ENCODE peak calls at places on chromosome 18, in ten cellular contexts. One of them, this sample, is unnamed.

GRCh38 chr18:56459451-56459777 is 179.0 kb downstream of the TXNL1 start:
- DNase-seq in GM20000: no peak
- DNase-seq in CD8-positive, alpha-beta T cell: no peak
- DNase-seq in coronary artery: no peak
- DNase-seq in kidney: no peak
- DNase-seq in HFFc6: no peak
- DNase-seq in neural progenitor cell: no peak
- DNase-seq in endothelial cell: no peak
- DNase-seq in brain microvascular endothelial cell: no peak
- DNase-seq in A549: no peak
- DNase-seq in this sample: no peak

GRCh38 chr18:6566338-6566911 is 151.7 kb upstream of the L3MBTL4 start:
- DNase-seq in GM20000: no peak
- DNase-seq in CD8-positive, alpha-beta T cell: no peak
- DNase-seq in coronary artery: no peak
- DNase-seq in kidney: no peak
- DNase-seq in HFFc6: no peak
- DNase-seq in neural progenitor cell: peak
- DNase-seq in endothelial cell: no peak
- DNase-seq in brain microvascular endothelial cell: no peak
- DNase-seq in A549: no peak
- DNase-seq in this sample: no peak

GRCh38 chr18:24878289-24878688 is 417.9 kb downstream of the HRH4 start:
- DNase-seq in GM20000: peak
- DNase-seq in CD8-positive, alpha-beta T cell: no peak
- DNase-seq in coronary artery: no peak
- DNase-seq in kidney: no peak
- DNase-seq in HFFc6: peak
- DNase-seq in neural progenitor cell: peak
- DNase-seq in endothelial cell: peak
- DNase-seq in brain microvascular endothelial cell: peak
- DNase-seq in A549: peak
- DNase-seq in this sample: peak

GRCh38 chr18:48743046-48743445 is 204.2 kb downstream of the CTIF start:
- DNase-seq in GM20000: no peak
- DNase-seq in CD8-positive, alpha-beta T cell: no peak
- DNase-seq in coronary artery: peak
- DNase-seq in kidney: peak
- DNase-seq in HFFc6: peak
- DNase-seq in neural progenitor cell: no peak
- DNase-seq in endothelial cell: no peak
- DNase-seq in brain microvascular endothelial cell: no peak
- DNase-seq in A549: no peak
- DNase-seq in this sample: no peak

GRCh38 chr18:3346487-3346886 is 84.6 kb downstream of the MYL12B start:
- DNase-seq in GM20000: no peak
- DNase-seq in CD8-positive, alpha-beta T cell: no peak
- DNase-seq in coronary artery: no peak
- DNase-seq in kidney: no peak
- DNase-seq in HFFc6: peak
- DNase-seq in neural progenitor cell: no peak
- DNase-seq in endothelial cell: no peak
- DNase-seq in brain microvascular endothelial cell: no peak
- DNase-seq in A549: no peak
- DNase-seq in this sample: no peak

GRCh38 chr18:3903341-3903740 is 453.4 kb downstream of the TGIF1 start:
- DNase-seq in GM20000: no peak
- DNase-seq in CD8-positive, alpha-beta T cell: no peak
- DNase-seq in coronary artery: no peak
- DNase-seq in kidney: no peak
- DNase-seq in HFFc6: peak
- DNase-seq in neural progenitor cell: no peak
- DNase-seq in endothelial cell: no peak
- DNase-seq in brain microvascular endothelial cell: peak
- DNase-seq in A549: peak
- DNase-seq in this sample: no peak

GRCh38 chr18:49393011-49393410 is 67.4 kb downstream of the DYM start:
- DNase-seq in GM20000: no peak
- DNase-seq in CD8-positive, alpha-beta T cell: no peak
- DNase-seq in coronary artery: no peak
- DNase-seq in kidney: no peak
- DNase-seq in HFFc6: no peak
- DNase-seq in neural progenitor cell: no peak
- DNase-seq in endothelial cell: no peak
- DNase-seq in brain microvascular endothelial cell: no peak
- DNase-seq in A549: no peak
- DNase-seq in this sample: no peak

GRCh38 chr18:46289931-46290330 is 185.7 kb downstream of the HAUS1 start:
- DNase-seq in GM20000: no peak
- DNase-seq in CD8-positive, alpha-beta T cell: no peak
- DNase-seq in coronary artery: no peak
- DNase-seq in kidney: no peak
- DNase-seq in HFFc6: no peak
- DNase-seq in neural progenitor cell: no peak
- DNase-seq in endothelial cell: no peak
- DNase-seq in brain microvascular endothelial cell: no peak
- DNase-seq in A549: no peak
- DNase-seq in this sample: no peak

GRCh38 chr18:7608174-7608550 is 41.0 kb downstream of the PTPRM start:
- DNase-seq in GM20000: no peak
- DNase-seq in CD8-positive, alpha-beta T cell: no peak
- DNase-seq in coronary artery: no peak
- DNase-seq in kidney: no peak
- DNase-seq in HFFc6: no peak
- DNase-seq in neural progenitor cell: no peak
- DNase-seq in endothelial cell: no peak
- DNase-seq in brain microvascular endothelial cell: no peak
- DNase-seq in A549: no peak
- DNase-seq in this sample: no peak

GRCh38 chr18:7488571-7488970 is 78.5 kb upstream of the PTPRM start:
- DNase-seq in GM20000: no peak
- DNase-seq in CD8-positive, alpha-beta T cell: no peak
- DNase-seq in coronary artery: no peak
- DNase-seq in kidney: no peak
- DNase-seq in HFFc6: no peak
- DNase-seq in neural progenitor cell: no peak
- DNase-seq in endothelial cell: no peak
- DNase-seq in brain microvascular endothelial cell: no peak
- DNase-seq in A549: peak
- DNase-seq in this sample: no peak

DNA sequence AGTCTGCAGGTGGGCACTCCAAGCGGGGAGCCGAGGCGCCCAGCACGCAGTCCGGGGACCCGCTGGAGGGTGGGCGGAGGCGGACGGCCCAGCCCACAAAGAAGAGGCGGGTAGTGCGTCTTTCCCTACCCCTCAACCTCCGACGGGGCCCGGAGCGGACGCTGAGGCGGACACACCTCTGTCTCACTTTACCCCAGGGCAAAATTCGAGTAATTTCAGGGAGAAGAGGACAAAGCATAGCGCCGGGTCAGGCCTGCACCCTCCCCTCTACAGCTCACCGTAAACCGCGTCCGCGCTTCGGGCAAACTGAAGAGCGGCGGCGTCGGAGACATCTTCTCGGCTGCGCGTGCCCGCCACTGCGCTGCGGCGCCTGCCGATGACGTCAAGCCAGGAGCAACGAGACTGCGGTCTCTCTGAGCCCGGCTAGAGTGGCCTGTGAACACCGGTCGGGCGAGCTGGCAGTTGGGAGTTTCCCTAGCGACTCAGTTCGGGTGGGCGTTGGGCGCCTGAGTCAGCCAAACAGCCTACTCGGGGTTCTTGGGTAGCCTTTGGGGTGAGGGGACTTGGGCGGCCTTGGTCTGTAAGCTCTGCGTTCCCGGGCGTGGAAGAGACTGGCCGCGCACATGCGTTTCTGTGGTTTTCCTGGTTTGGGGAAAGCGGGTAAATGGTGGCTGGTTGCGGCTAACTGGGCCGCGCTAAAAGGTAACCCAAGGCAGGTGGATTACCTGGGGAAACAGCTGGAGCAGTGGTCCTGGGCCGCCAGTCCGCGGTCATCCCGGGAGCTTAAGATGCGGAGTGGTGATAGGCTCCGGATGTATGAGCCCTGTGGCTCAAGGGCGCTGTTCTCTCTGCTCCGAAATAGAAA is at the start of gene THOC1:
- DNase-seq in GM20000: peak
- DNase-seq in CD8-positive, alpha-beta T cell: peak
- DNase-seq in coronary artery: peak
- DNase-seq in kidney: peak
- DNase-seq in HFFc6: peak
- DNase-seq in neural progenitor cell: peak
- DNase-seq in endothelial cell: peak
- DNase-seq in brain microvascular endothelial cell: peak
- DNase-seq in A549: peak
- DNase-seq in this sample: peak
- TF ChIP-seq CTCF in GM20000: no peak
- TF ChIP-seq CTCF in CD8-positive, alpha-beta T cell: no peak
- TF ChIP-seq CTCF in coronary artery: no peak
- TF ChIP-seq CTCF in kidney: peak
- TF ChIP-seq CTCF in HFFc6: no peak
- TF ChIP-seq CTCF in neural progenitor cell: no peak
- TF ChIP-seq CTCF in endothelial cell: no peak
- TF ChIP-seq CTCF in brain microvascular endothelial cell: no peak
- TF ChIP-seq CTCF in A549: no peak
- TF ChIP-seq CTCF in this sample: no peak

GRCh38 chr18:55041366-55041765 is 82.1 kb upstream of the CCDC68 start:
- DNase-seq in GM20000: no peak
- DNase-seq in CD8-positive, alpha-beta T cell: no peak
- DNase-seq in coronary artery: no peak
- DNase-seq in kidney: no peak
- DNase-seq in HFFc6: no peak
- DNase-seq in neural progenitor cell: no peak
- DNase-seq in endothelial cell: no peak
- DNase-seq in brain microvascular endothelial cell: no peak
- DNase-seq in A549: no peak
- DNase-seq in this sample: no peak
- TF ChIP-seq CTCF in GM20000: no peak
- TF ChIP-seq CTCF in CD8-positive, alpha-beta T cell: no peak
- TF ChIP-seq CTCF in coronary artery: no peak
- TF ChIP-seq CTCF in kidney: no peak
- TF ChIP-seq CTCF in HFFc6: no peak
- TF ChIP-seq CTCF in neural progenitor cell: no peak
- TF ChIP-seq CTCF in endothelial cell: no peak
- TF ChIP-seq CTCF in brain microvascular endothelial cell: no peak
- TF ChIP-seq CTCF in A549: no peak
- TF ChIP-seq CTCF in this sample: no peak

DNA sequence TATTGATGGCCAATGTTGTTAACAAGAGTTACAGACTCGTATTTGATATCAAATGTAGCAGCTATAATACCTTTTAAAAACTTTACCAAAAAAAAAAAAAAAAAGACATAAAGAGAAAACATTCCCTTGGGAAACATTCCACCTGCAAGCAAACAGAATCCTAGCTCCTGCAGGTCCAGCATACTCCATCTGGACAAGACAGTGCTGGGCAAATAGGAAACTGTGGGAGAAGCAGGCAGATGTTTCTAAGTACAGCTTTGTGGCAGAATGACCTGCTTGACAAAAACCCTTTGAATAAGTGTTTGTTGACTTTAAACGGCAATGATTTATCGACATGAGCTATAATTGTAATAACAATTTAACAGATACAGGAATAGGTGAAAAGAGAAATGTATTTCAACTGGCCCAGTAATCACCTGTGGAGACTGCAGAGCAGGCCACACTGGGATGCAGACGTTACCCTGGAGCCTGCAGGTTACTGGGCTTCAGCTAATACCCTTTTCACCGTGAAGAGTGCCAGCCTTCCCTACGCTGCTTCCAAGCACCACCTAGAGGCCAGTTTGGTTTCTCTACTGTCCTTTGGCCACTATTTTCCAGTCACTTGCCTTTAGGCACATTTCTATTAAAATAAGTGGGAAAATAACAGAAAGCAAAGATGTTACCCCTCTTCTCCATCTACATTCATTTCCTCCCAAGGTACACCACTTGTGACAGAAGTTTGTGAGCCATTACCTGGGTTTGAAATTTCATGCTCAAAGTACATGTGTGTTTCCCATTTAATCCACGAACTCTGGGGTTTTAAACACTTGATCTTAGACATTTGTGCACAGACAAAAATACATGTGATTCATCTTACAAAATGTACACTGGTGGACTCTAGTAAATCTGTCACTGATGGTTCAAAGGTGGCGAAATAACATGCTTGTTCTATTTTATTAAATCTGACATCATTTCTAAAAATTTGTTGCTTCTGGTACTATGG is 96.9 kb upstream of the ZNF397 start:
- DNase-seq in GM20000: peak
- DNase-seq in CD8-positive, alpha-beta T cell: peak
- DNase-seq in coronary artery: no peak
- DNase-seq in kidney: no peak
- DNase-seq in HFFc6: peak
- DNase-seq in neural progenitor cell: peak
- DNase-seq in endothelial cell: peak
- DNase-seq in brain microvascular endothelial cell: peak
- DNase-seq in A549: peak
- DNase-seq in this sample: peak
- TF ChIP-seq CTCF in GM20000: peak
- TF ChIP-seq CTCF in CD8-positive, alpha-beta T cell: no peak
- TF ChIP-seq CTCF in coronary artery: peak
- TF ChIP-seq CTCF in kidney: peak
- TF ChIP-seq CTCF in HFFc6: peak
- TF ChIP-seq CTCF in neural progenitor cell: peak
- TF ChIP-seq CTCF in endothelial cell: peak
- TF ChIP-seq CTCF in brain microvascular endothelial cell: peak
- TF ChIP-seq CTCF in A549: peak
- TF ChIP-seq CTCF in this sample: peak

DNA sequence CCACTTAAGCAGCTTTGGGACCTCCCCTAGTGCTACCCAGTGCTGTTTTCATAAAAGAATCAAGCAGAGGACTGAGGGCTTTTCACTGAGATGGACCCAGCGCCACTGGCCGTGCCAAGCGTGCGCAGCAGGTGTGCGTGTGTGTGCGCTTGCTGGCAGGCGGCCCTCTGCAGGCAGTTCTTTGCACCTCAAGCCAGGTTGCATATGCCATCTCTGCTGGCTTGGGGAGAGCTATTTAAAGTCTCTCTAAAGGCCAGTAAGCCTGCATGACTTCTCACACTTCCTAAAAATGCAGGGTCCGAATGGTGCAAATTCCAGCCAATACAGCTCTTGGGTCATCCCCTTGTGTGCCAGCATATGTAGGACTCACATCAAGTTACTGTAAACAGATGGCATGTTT is 255.5 kb downstream of the RNF152 start:
- DNase-seq in GM20000: no peak
- DNase-seq in CD8-positive, alpha-beta T cell: no peak
- DNase-seq in coronary artery: no peak
- DNase-seq in kidney: no peak
- DNase-seq in HFFc6: no peak
- DNase-seq in neural progenitor cell: peak
- DNase-seq in endothelial cell: peak
- DNase-seq in brain microvascular endothelial cell: no peak
- DNase-seq in A549: no peak
- DNase-seq in this sample: no peak
- TF ChIP-seq CTCF in GM20000: no peak
- TF ChIP-seq CTCF in CD8-positive, alpha-beta T cell: no peak
- TF ChIP-seq CTCF in coronary artery: no peak
- TF ChIP-seq CTCF in kidney: peak
- TF ChIP-seq CTCF in HFFc6: no peak
- TF ChIP-seq CTCF in neural progenitor cell: peak
- TF ChIP-seq CTCF in endothelial cell: no peak
- TF ChIP-seq CTCF in brain microvascular endothelial cell: no peak
- TF ChIP-seq CTCF in A549: no peak
- TF ChIP-seq CTCF in this sample: peak